ENCODE peak calls at places on chromosomes 7 and 10, in four cellular contexts. D is HepG2, K is HCT116, S is K562. Y is an unnamed sample.

GRCh38 chr7:92925876-92926696 is 89.7 kb upstream of the CDK6 start:
- DNase-seq in D (peak; percentile 70), K (no peak), S (peak; percentile 29), Y (no peak)

GRCh38 chr10:75959912-75960311 is 528.5 kb downstream of the LRMDA start:
- DNase-seq in D (no peak), K (no peak), S (no peak), Y (no peak)

GRCh38 chr10:101529720-101530553 is 58.1 kb downstream of the POLL start:
- DNase-seq in D (no peak), K (no peak), S (no peak), Y (no peak)

GRCh38 chr10:84265378-84265777 is 20.5 kb downstream of the RGR start:
- DNase-seq in D (no peak), K (no peak), S (no peak), Y (no peak)

GRCh38 chr7:144824360-144824759 is 11.5 kb downstream of the TPK1 start:
- DNase-seq in D (no peak), K (no peak), S (no peak), Y (peak; percentile 61)

GRCh38 chr10:99435986-99436633 is 5.7 kb upstream of the GOT1 start:
- DNase-seq in D (peak; percentile 48), K (peak; percentile 44), S (peak; percentile 62), Y (peak; percentile 28)

GRCh38 chr7:107924841-107925490 is 34.0 kb downstream of the DLD start:
- DNase-seq in D (no peak), K (no peak), S (no peak), Y (no peak)

GRCh38 chr10:101629781-101630419 is 41.8 kb downstream of the DPCD start:
- DNase-seq in D (no peak), K (no peak), S (no peak), Y (no peak)

GRCh38 chr10:3323865-3324498 is 151.4 kb upstream of the PITRM1 start:
- DNase-seq in D (no peak), K (no peak), S (no peak), Y (no peak)

DNA sequence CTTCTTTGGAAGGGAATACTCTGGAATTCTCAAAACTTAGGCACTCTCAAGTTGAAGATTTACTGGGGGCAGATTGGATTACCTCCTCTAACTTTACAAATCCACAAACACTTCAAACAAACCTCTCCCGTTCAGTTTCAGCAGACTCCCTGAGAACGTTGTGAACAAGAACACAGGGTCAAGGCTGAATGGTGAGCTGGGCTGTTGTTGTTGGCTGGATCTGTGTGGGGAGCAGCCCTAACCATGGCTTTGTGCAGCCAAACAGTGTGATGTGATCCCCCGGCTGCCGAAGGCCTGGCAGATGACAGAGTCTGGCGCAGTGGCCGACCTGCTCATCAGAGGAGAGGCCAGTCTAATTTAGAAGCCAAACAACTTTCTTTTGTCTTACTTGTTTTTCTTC is 93.1 kb downstream of the BMPER start:
- DNase-seq in D (peak; percentile 7), K (no peak), S (no peak), Y (no peak)
- TF ChIP-seq TCF7L2 in D (no peak), K (no peak), S (no peak), Y (no peak)

GRCh38 chr7:30900053-30900452 is 11.6 kb upstream of the AQP1 start:
- DNase-seq in D (no peak), K (no peak), S (no peak), Y (no peak)

GRCh38 chr7:30899066-30899465 is 12.6 kb upstream of the AQP1 start:
- DNase-seq in D (no peak), K (no peak), S (no peak), Y (no peak)

GRCh38 chr7:30898411-30898810 is 13.2 kb upstream of the AQP1 start:
- DNase-seq in D (no peak), K (no peak), S (no peak), Y (no peak)

GRCh38 chr7:30900803-30901362 is 10.8 kb upstream of the AQP1 start:
- DNase-seq in D (no peak), K (no peak), S (no peak), Y (no peak)

GRCh38 chr7:30899630-30900029 is 12.0 kb upstream of the AQP1 start:
- DNase-seq in D (no peak), K (no peak), S (no peak), Y (no peak)
- TF ChIP-seq TCF7L2 in D (no peak), K (no peak), S (no peak), Y (no peak)

DNA sequence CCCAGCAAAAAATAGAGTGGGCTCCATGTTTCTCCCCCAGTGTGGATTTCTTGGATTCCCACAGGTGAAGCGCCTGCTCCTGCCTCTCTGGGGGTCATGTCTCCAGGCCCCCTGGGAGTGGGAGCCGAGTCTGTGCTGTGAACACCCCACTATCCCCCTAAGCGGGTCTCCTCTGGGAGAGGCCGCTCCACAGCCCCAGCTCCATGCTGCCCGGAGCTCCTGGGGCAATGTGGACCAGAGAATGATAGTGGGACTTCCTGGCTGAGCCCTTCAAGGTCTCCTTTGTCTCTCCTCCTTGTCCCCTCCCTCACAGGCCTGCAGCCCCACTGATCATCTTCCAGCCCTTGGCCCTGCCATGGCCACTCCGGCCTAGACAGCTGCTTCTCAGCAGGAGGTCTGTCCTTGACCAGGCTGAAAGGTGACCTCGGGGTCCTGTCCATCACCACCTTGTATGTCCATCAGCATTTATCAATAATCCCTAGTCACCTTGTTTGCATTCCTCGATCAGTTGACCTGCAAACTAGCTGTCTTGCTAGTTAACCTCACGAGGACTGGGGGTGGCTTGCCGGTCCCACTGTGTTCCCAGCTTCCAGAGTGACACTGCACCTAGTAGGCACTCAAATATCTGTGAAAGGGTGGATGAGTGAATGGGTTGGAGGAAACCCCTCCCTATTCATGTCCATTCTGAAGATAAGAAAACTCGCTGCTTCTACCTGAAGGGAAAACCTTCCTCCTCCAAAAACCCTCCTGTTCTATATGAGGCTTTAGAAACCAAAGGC is 776 bp upstream of the CALML3 start:
- DNase-seq in D (no peak), K (no peak), S (no peak), Y (no peak)
- TF ChIP-seq TCF7L2 in D (no peak), K (no peak), S (no peak), Y (no peak)

GRCh38 chr7:85508642-85509429 is 322.0 kb upstream of the SEMA3D start:
- DNase-seq in D (no peak), K (no peak), S (no peak), Y (no peak)
- TF ChIP-seq TCF7L2 in D (no peak), K (no peak), S (no peak), Y (no peak)

DNA sequence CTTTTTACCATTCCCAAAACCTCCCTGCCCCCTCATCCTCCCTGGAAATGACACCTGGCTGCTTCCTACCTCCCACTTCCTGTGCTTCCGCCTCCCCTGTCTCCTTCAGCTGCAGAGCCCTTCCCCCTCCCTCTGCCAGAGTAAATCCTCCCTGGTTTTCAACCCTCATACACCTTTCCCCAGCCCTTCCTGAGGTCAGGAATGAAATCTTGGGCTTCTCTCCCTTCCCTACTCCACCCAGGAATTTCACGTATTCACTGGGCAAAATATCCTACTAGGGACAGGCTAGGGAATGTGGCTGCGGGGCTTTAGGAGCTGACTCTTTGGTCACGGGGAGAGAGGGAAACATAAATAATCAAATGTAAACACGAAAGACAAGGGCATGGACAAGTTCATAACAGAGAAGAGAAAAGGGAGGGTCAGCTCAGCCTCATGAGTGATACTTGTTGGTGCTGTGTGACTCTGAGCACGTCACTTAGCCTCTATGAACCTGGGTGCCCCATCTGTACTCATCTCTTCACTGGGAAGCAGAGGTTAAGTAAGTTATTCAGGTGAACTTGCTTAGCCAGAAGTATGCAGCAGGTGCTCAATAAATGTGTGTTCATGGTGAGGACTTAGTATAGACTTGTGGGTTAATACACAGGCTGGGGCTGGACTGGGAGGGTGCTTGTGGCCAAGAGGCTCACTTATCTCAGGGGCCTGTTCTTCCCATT is 10.1 kb upstream of the DUSP5 start:
- DNase-seq in D (peak; percentile 24), K (no peak), S (no peak), Y (peak; percentile 24)
- TF ChIP-seq TCF7L2 in D (no peak), K (no peak), S (no peak), Y (no peak)

GRCh38 chr10:78377362-78377761 is 343.7 kb downstream of the RPS24 start:
- DNase-seq in D (no peak), K (no peak), S (no peak), Y (no peak)

GRCh38 chr10:78378192-78378591 is 344.5 kb downstream of the RPS24 start:
- DNase-seq in D (no peak), K (no peak), S (no peak), Y (no peak)

GRCh38 chr10:78372806-78373205 is 339.1 kb downstream of the RPS24 start:
- DNase-seq in D (no peak), K (no peak), S (no peak), Y (no peak)

GRCh38 chr10:78374331-78375028 is 340.8 kb downstream of the RPS24 start:
- DNase-seq in D (no peak), K (no peak), S (no peak), Y (no peak)

DNA sequence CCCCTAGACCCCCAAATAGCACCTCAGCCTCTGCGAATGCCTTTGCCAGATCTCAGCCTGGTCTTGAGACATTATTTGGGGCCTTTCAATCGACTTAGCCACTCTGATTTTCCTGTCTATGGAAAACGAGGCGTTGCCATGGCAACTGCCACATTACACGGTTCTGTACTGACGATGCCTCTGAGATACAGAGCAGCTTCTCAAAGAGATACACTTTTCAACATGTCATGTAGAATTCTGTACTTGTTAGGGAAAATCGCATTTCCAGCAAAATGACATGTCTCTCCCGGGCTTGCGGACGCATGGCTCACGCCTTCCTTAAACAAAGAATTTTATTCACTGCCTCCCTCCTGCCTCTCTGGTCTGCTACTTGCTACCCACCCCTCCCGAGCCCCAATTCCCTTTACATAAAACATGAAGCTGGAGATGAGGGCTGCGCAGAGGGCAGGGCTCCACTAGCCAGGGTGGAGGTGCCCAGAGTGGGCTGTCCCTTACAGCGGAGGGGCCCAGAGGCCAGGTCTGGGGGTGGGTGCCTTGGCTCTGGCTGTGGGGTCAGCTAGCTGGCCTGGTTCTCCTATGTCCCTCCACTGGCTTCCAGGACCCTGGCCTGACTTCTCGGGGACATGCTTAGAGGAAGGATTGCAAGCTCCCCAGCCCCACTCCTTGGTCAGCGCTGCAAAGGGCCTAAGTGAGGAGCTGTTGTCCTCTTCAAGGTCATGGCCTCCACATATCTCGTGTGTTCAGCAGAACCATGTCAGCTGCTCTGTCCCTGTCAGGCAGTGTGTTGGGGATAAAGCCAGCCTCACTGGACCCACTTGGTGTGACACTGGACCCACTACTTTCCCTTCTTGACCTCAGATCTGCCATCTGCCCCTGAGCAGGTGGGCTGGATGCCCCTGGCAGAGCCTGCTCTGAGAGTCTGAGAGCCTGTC is 342.5 kb downstream of the RPS24 start:
- DNase-seq in D (no peak), K (no peak), S (no peak), Y (no peak)
- TF ChIP-seq TCF7L2 in D (no peak), K (no peak), S (no peak), Y (no peak)